ENCODE peak calls at places on chromosomes 5 and 9, in nine cellular contexts. One of them, this sample, is unnamed.

GRCh38 chr9:20200900-20201495 is 412.2 kb upstream of the SLC24A2 start:
- DNase-seq in head of caudate nucleus: no peak
- DNase-seq in T-helper 17 cell: no peak
- DNase-seq in nephron progenitor cell: no peak
- DNase-seq in cardiac fibroblast: no peak
- DNase-seq in H1: no peak
- DNase-seq in endodermal cell: no peak
- DNase-seq in mammary epithelial cell: no peak
- DNase-seq in ACHN: no peak
- DNase-seq in this sample: no peak

GRCh38 chr5:32030686-32031478 is 143.2 kb downstream of the GOLPH3 start:
- DNase-seq in head of caudate nucleus: no peak
- DNase-seq in T-helper 17 cell: no peak
- DNase-seq in nephron progenitor cell: no peak
- DNase-seq in cardiac fibroblast: peak
- DNase-seq in H1: no peak
- DNase-seq in endodermal cell: no peak
- DNase-seq in mammary epithelial cell: no peak
- DNase-seq in ACHN: no peak
- DNase-seq in this sample: peak

GRCh38 chr5:75522542-75522941 is 10.9 kb downstream of the POLK start:
- DNase-seq in head of caudate nucleus: no peak
- DNase-seq in T-helper 17 cell: no peak
- DNase-seq in nephron progenitor cell: no peak
- DNase-seq in cardiac fibroblast: peak
- DNase-seq in H1: no peak
- DNase-seq in endodermal cell: no peak
- DNase-seq in mammary epithelial cell: no peak
- DNase-seq in ACHN: no peak
- DNase-seq in this sample: no peak

GRCh38 chr9:13351768-13352386 is 72.4 kb upstream of the MPDZ start:
- DNase-seq in head of caudate nucleus: no peak
- DNase-seq in T-helper 17 cell: no peak
- DNase-seq in nephron progenitor cell: no peak
- DNase-seq in cardiac fibroblast: peak
- DNase-seq in H1: no peak
- DNase-seq in endodermal cell: no peak
- DNase-seq in mammary epithelial cell: peak
- DNase-seq in ACHN: peak
- DNase-seq in this sample: peak

GRCh38 chr5:25858019-25858418 is 1180.4 kb downstream of the CDH9 start:
- DNase-seq in head of caudate nucleus: no peak
- DNase-seq in T-helper 17 cell: no peak
- DNase-seq in nephron progenitor cell: peak
- DNase-seq in cardiac fibroblast: no peak
- DNase-seq in H1: peak
- DNase-seq in endodermal cell: peak
- DNase-seq in mammary epithelial cell: no peak
- DNase-seq in ACHN: no peak
- DNase-seq in this sample: no peak

GRCh38 chr5:55694152-55694830 is 17.8 kb downstream of the SLC38A9 start:
- DNase-seq in head of caudate nucleus: no peak
- DNase-seq in T-helper 17 cell: no peak
- DNase-seq in nephron progenitor cell: no peak
- DNase-seq in cardiac fibroblast: peak
- DNase-seq in H1: no peak
- DNase-seq in endodermal cell: no peak
- DNase-seq in mammary epithelial cell: peak
- DNase-seq in ACHN: peak
- DNase-seq in this sample: peak

GRCh38 chr9:101311759-101312420 is 72.9 kb downstream of the BAAT start:
- DNase-seq in head of caudate nucleus: no peak
- DNase-seq in T-helper 17 cell: no peak
- DNase-seq in nephron progenitor cell: peak
- DNase-seq in cardiac fibroblast: peak
- DNase-seq in H1: no peak
- DNase-seq in endodermal cell: no peak
- DNase-seq in mammary epithelial cell: peak
- DNase-seq in ACHN: peak
- DNase-seq in this sample: peak

GRCh38 chr9:115913666-115914065 is 239.9 kb upstream of the PAPPA start:
- DNase-seq in head of caudate nucleus: no peak
- DNase-seq in T-helper 17 cell: no peak
- DNase-seq in nephron progenitor cell: no peak
- DNase-seq in cardiac fibroblast: peak
- DNase-seq in H1: no peak
- DNase-seq in endodermal cell: no peak
- DNase-seq in mammary epithelial cell: no peak
- DNase-seq in ACHN: no peak
- DNase-seq in this sample: peak

This sample was measured in fibroblast of mammary gland.